ENCODE peak calls at places on chromosomes 5 and 9, in eight cellular contexts. W is cardiac fibroblast, K is WERI-Rb-1, C is progenitor cell of endocrine pancreas, L is endodermal cell, D is lung, X is uterus, S is bronchial epithelial cell. J is an unnamed sample.

GRCh38 chr5:44089419-44090125 is 299.6 kb downstream of the FGF10 start:
- DNase-seq in W (no peak), C (no peak), L (no peak), S (no peak), K (no peak), D (no peak), X (no peak), J (no peak)

GRCh38 chr5:33343661-33344327 is 97.0 kb upstream of the TARS1 start:
- DNase-seq in W (peak; percentile 88), S (peak; percentile 89), L (no peak), C (no peak), D (no peak), X (no peak), K (no peak), J (no peak)

GRCh38 chr9:96617439-96618185 is 2.0 kb downstream of the CDC14B start:
- DNase-seq in K (no peak), D (no peak), X (no peak), W (no peak), L (peak; percentile 64), S (no peak), C (no peak), J (peak; percentile 19)

GRCh38 chr5:180466316-180466715 is 27.9 kb upstream of the CNOT6 start:
- DNase-seq in K (no peak), L (no peak), W (no peak), C (no peak), X (no peak), D (no peak), S (no peak), J (no peak)

GRCh38 chr5:52837591-52838001 is 49.9 kb downstream of the ITGA1 start:
- DNase-seq in X (no peak), C (no peak), W (peak; percentile 31), K (no peak), S (no peak), D (no peak), L (no peak), J (no peak)

GRCh38 chr5:136042156-136042555 is 13.4 kb downstream of the TGFBI start:
- DNase-seq in C (no peak), S (no peak), K (no peak), L (no peak), D (no peak), X (no peak), W (no peak), J (no peak)

GRCh38 chr5:464446-464842 is 21.5 kb downstream of the EXOC3 start:
- DNase-seq in W (no peak), C (no peak), L (peak; percentile 31), S (no peak), K (no peak), D (no peak), X (peak; percentile 13), J (no peak)

GRCh38 chr5:36444582-36444999 is 142.9 kb upstream of the RANBP3L start:
- DNase-seq in K (no peak), S (peak; percentile 77), D (peak; percentile 52), X (no peak), L (no peak), C (no peak), W (peak; percentile 60), J (no peak)

GRCh38 chr9:92668746-92669526 is 995 bp downstream of the IPPK start:
- DNase-seq in S (peak; percentile 63), L (peak; percentile 63), W (peak; percentile 65), D (peak; percentile 69), K (peak; percentile 30), X (no peak), C (no peak), J (no peak)

GRCh38 chr9:72149231-72149975 is at the start of gene GDA:
- DNase-seq in S (no peak), X (no peak), C (no peak), K (peak; percentile 16), L (peak; percentile 49), W (no peak), D (no peak), J (peak; percentile 57)

GRCh38 chr5:67299317-67299716 is 102.7 kb upstream of the CD180 start:
- DNase-seq in W (peak; percentile 57), L (no peak), X (no peak), C (no peak), K (no peak), D (no peak), S (peak; percentile 24), J (no peak)

GRCh38 chr9:82332018-82332773 is 343.6 kb downstream of the SPATA31D1 start:
- DNase-seq in C (no peak), L (no peak), D (no peak), K (no peak), X (no peak), S (peak; percentile 94), W (peak; percentile 76), J (no peak)

GRCh38 chr5:171957591-171958251 is 48.7 kb downstream of the FBXW11 start:
- DNase-seq in K (no peak), D (no peak), W (no peak), S (peak; percentile 33), L (no peak), C (no peak), X (peak; percentile 53), J (no peak)

GRCh38 chr5:43602456-43602817 is 543 bp upstream of the NNT start:
- DNase-seq in C (peak; percentile 13), X (peak; percentile 33), W (peak; percentile 59), K (peak; percentile 49), D (peak; percentile 32), L (no peak), S (peak; percentile 40), J (peak; percentile 47)

GRCh38 chr5:172660974-172661373 is 19.9 kb downstream of the NEURL1B start:
- DNase-seq in W (no peak), L (no peak), X (no peak), C (no peak), K (no peak), D (no peak), S (no peak), J (no peak)

GRCh38 chr5:98940586-98940985 is 11.8 kb upstream of the CHD1 start:
- DNase-seq in C (no peak), X (no peak), L (no peak), S (no peak), W (peak; percentile 69), D (no peak), K (no peak), J (no peak)

GRCh38 chr5:98941131-98941883 is 12.5 kb upstream of the CHD1 start:
- DNase-seq in L (no peak), K (peak; percentile 39), X (no peak), C (no peak), D (no peak), W (no peak), S (no peak), J (no peak)

GRCh38 chr5:98935206-98935605 is 6.4 kb upstream of the CHD1 start:
- DNase-seq in W (no peak), X (no peak), C (no peak), D (no peak), K (no peak), L (no peak), S (no peak), J (no peak)

GRCh38 chr5:98936948-98937715 is 8.3 kb upstream of the CHD1 start:
- DNase-seq in L (no peak), D (no peak), C (no peak), W (no peak), X (no peak), K (no peak), S (no peak), J (no peak)

GRCh38 chr5:98938459-98938858 is 9.7 kb upstream of the CHD1 start:
- DNase-seq in W (peak; percentile 73), K (no peak), S (peak; percentile 50), L (no peak), C (no peak), X (no peak), D (no peak), J (no peak)
- TF ChIP-seq CTCF in W (no peak), K (no peak), S (no peak), L (no peak), C (no peak), X (no peak), D (no peak), J (no peak)

DNA sequence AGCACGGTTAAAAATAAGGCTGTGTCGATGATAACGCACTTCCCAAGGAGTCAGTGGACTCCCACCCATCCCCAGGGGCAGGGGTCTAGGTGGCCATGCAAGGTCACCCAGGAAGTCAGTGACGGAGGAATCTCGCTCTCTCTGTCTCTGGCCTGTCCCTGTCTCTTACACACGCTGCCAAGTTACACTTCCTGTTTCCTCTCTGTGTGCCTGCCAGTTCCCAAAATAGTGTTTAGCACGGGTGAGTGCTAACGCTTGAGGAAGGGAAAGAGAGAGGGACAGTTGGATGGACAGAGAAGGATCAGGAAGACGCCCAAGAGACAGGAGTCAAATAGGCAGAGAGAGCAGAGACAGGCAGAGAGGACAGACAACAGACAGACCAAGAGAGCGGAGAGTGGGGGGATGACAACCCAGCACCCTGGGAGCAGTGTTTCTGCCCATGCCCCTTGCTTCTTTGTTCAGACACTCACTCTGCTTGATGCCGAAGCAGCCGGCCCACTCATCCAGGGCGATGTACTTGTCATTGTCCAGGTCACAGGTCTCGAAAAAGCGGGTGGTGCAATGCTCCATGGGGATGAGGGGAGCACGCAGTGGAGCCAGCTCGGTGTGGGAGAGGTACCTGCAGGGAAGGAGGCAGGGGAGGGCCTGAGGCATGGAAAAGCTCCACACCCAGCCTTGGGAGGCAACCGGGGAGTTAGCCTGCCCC is 22.9 kb downstream of the SPARC start:
- DNase-seq in C (no peak), K (no peak), L (no peak), X (no peak), D (no peak), S (no peak), W (peak; percentile 64), J (no peak)
- TF ChIP-seq CTCF in C (no peak), K (no peak), L (no peak), X (no peak), D (no peak), S (no peak), W (no peak), J (no peak)

GRCh38 chr9:113528811-113529210 is 65.3 kb downstream of the RGS3 start:
- DNase-seq in C (no peak), X (no peak), W (no peak), S (no peak), L (no peak), D (no peak), K (no peak), J (no peak)
- TF ChIP-seq CTCF in C (no peak), X (no peak), W (no peak), S (no peak), L (no peak), D (no peak), K (no peak), J (no peak)

GRCh38 chr5:80711216-80711615 is 56.4 kb upstream of the DHFR start:
- DNase-seq in S (no peak), X (no peak), W (no peak), L (no peak), C (no peak), D (no peak), K (no peak), J (no peak)

GRCh38 chr5:80712914-80713313 is 58.1 kb upstream of the DHFR start:
- DNase-seq in K (no peak), X (no peak), D (no peak), L (no peak), S (no peak), C (no peak), W (no peak), J (no peak)

GRCh38 chr5:80714570-80715298 is 60.0 kb upstream of the DHFR start:
- DNase-seq in C (no peak), W (no peak), K (peak; percentile 22), X (no peak), D (no peak), L (no peak), S (peak; percentile 24), J (no peak)

GRCh38 chr5:80713640-80714039 is 58.9 kb upstream of the DHFR start:
- DNase-seq in W (no peak), K (no peak), X (no peak), L (no peak), D (no peak), S (peak; percentile 29), C (no peak), J (no peak)

GRCh38 chr5:80711938-80712337 is 57.2 kb upstream of the DHFR start:
- DNase-seq in W (peak; percentile 40), K (peak; percentile 83), L (peak; percentile 85), C (no peak), D (no peak), X (no peak), S (peak; percentile 10), J (peak; percentile 64)
- TF ChIP-seq CTCF in W (peak; percentile 58), K (peak; percentile 84), L (peak; percentile 86), C (peak; percentile 47), D (no peak), X (no peak), S (peak; percentile 61), J (peak; percentile 31)

J was measured in glutamatergic neuron.